ENCODE peak calls at places on chromosome 1, in eight cellular contexts. Q is OCI-LY7, T is uterus, R is AG09309, P is AG09319, X is fibroblast of lung, C is hepatocyte, G is A549. W is an unnamed sample.
A peak's percentile ranks its signal among the peaks of the same experiment; 100 is the strongest.

GRCh38 chr1:191963286-191963685 is 195.0 kb upstream of the RGS18 start:
- DNase-seq in G (no peak), X (peak; percentile 77), T (no peak), C (no peak), R (no peak), Q (no peak), P (no peak), W (peak; percentile 0)

GRCh38 chr1:156926175-156926574 is 5.7 kb downstream of the LRRC71 start:
- DNase-seq in T (no peak), Q (no peak), C (peak; percentile 40), X (peak; percentile 81), R (no peak), G (peak; percentile 27), P (no peak), W (peak; percentile 63)

GRCh38 chr1:118717893-118718292 is 270.2 kb downstream of the TBX15 start:
- DNase-seq in X (no peak), R (no peak), G (no peak), P (no peak), Q (no peak), C (no peak), T (no peak), W (no peak)

GRCh38 chr1:47894718-47895393 is 102.3 kb downstream of the TRABD2B start:
- DNase-seq in T (no peak), X (no peak), Q (no peak), C (peak; percentile 44), G (peak; percentile 54), P (no peak), R (no peak), W (peak; percentile 86)

GRCh38 chr1:106254748-106255147 is 801.7 kb upstream of the PRMT6 start:
- DNase-seq in T (no peak), C (no peak), X (peak; percentile 4), R (no peak), G (no peak), Q (no peak), P (no peak), W (peak; percentile 87)

GRCh38 chr1:165891461-165891860 is 64.0 kb downstream of the UCK2 start:
- DNase-seq in R (no peak), G (no peak), T (no peak), X (peak; percentile 68), C (no peak), P (no peak), Q (no peak), W (no peak)

GRCh38 chr1:46466477-46467182 is 23.0 kb upstream of the DMBX1 start:
- DNase-seq in X (peak; percentile 31), C (peak; percentile 35), R (no peak), P (no peak), T (no peak), G (no peak), Q (no peak), W (no peak)

GRCh38 chr1:77536813-77537212 is 145.6 kb downstream of the ZZZ3 start:
- DNase-seq in T (no peak), R (peak; percentile 95), G (peak; percentile 36), X (peak; percentile 98), P (peak; percentile 86), C (no peak), Q (no peak), W (peak; percentile 93)

GRCh38 chr1:219385786-219386427 is 212.2 kb downstream of the LYPLAL1 start:
- DNase-seq in P (no peak), X (peak; percentile 65), G (peak; percentile 65), Q (peak; percentile 39), T (peak; percentile 21), C (peak; percentile 66), R (no peak), W (peak; percentile 56)

GRCh38 chr1:84939151-84939550 is 46.1 kb upstream of the LPAR3 start:
- DNase-seq in Q (no peak), P (no peak), G (no peak), C (no peak), T (no peak), X (peak; percentile 58), R (no peak), W (no peak)

GRCh38 chr1:215201301-215201700 is 118.8 kb downstream of the KCNK2 start:
- DNase-seq in C (no peak), P (no peak), R (no peak), G (no peak), T (no peak), X (no peak), Q (no peak), W (no peak)

GRCh38 chr1:200909757-200910239 is 15.1 kb downstream of the INAVA start:
- DNase-seq in Q (no peak), G (no peak), R (no peak), P (no peak), X (no peak), T (no peak), C (no peak), W (no peak)

GRCh38 chr1:230431517-230431916 is 5.4 kb upstream of the PGBD5 start:
- DNase-seq in P (no peak), C (no peak), R (no peak), G (no peak), Q (no peak), X (no peak), T (no peak), W (peak; percentile 23)

GRCh38 chr1:230427981-230428380 is 1.8 kb upstream of the PGBD5 start:
- DNase-seq in G (no peak), X (no peak), R (no peak), C (no peak), P (no peak), Q (no peak), T (no peak), W (no peak)

GRCh38 chr1:230430499-230430898 is 4.4 kb upstream of the PGBD5 start:
- DNase-seq in X (no peak), Q (no peak), T (no peak), P (no peak), C (no peak), G (no peak), R (no peak), W (no peak)

GRCh38 chr1:230427477-230427876 is 1.3 kb upstream of the PGBD5 start:
- DNase-seq in X (no peak), G (no peak), Q (no peak), P (no peak), C (no peak), R (no peak), T (no peak), W (no peak)

GRCh38 chr1:230429072-230429735 is 3.1 kb upstream of the PGBD5 start:
- DNase-seq in G (no peak), T (no peak), C (no peak), Q (no peak), P (no peak), X (no peak), R (no peak), W (no peak)
- TF ChIP-seq CTCF in G (no peak), T (no peak), C (no peak), Q (no peak), P (no peak), X (no peak), R (no peak), W (no peak)

DNA sequence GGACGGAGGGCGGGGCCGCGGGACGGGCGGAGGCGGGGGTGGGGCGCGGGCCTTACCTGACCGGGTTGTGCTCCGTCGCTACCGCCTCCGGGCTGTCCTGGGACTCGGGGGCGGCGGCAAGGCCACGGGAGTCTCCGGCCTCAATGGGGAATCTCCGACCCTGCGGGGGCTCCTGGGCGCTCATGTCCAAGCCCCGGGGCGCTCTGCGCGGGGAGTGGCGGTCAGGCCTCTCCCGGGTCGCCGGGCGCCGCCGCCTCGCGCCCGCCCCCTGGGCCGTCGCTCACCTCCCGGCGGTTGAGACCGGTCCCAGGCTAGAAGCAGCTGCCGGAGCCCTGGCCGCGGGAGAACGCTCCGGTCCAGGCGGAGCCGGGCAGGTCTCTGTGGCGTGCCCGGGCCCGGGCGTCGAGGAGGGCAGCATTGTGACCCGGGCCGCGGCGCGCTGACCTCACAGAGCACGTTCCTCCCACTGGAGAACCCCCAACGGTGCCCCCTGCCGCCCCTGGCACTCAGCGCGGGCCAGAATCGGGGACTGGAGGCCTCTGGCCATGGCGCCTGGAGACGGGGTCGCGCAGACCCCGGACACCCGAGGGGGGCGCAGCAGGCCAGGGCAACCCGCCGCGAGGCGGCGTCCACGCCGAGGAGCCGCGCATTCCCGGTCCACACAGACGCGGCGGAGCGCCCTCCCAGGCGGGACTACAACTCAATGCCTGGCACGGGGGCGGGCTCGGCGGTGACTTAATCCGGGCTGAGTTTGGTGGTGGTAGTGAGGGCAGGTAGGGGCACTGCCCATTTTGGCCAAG is 411 bp downstream of the FAM229A start:
- DNase-seq in G (no peak), R (no peak), Q (no peak), T (peak; percentile 64), X (peak; percentile 46), C (peak; percentile 73), P (no peak), W (peak; percentile 17)
- TF ChIP-seq CTCF in G (no peak), R (peak; percentile 32), Q (no peak), T (peak; percentile 57), X (peak; percentile 30), C (peak; percentile 51), P (peak; percentile 21), W (peak; percentile 60)

DNA sequence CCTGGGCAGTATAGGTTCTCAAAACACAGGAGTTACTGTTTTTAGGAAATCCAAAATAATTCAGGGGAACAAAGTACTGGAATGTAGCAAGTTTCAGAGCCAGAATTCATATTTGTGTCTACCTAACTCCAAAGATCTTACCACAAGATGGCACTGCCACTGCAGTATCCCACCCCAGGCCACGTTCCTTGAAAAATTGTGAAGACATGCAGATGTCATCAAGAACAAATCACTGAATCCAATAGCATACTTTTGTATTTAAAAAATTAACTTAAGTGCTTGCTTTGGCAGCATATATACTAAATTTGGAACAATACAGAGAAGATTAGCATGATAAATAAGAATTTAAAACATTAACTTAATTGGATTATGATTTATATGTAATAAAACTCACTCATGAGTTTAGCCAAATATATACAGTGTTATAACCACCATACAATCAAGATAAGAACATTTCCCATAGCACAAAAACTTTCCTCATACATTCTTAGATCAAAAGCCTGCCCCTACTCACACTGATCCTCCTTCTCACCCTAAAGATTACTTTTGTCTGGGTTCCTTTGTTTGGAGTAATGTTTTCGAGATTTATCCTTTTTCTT is 209.9 kb downstream of the FAF1 start:
- DNase-seq in X (peak; percentile 32), G (peak; percentile 53), C (peak; percentile 13), P (no peak), Q (peak; percentile 35), R (no peak), T (no peak), W (peak; percentile 43)
- TF ChIP-seq CTCF in X (peak; percentile 64), G (peak; percentile 60), C (peak; percentile 37), P (peak; percentile 48), Q (peak; percentile 83), R (peak; percentile 65), T (no peak), W (peak; percentile 41)

GRCh38 chr1:18949689-18950414 is 6.6 kb downstream of the IFFO2 start:
- DNase-seq in G (peak; percentile 51), X (peak; percentile 72), C (no peak), P (no peak), T (no peak), Q (no peak), R (no peak), W (no peak)

GRCh38 chr1:18951416-18951815 is 5.1 kb downstream of the IFFO2 start:
- DNase-seq in P (no peak), G (no peak), T (no peak), Q (peak; percentile 10), X (no peak), R (no peak), C (no peak), W (no peak)

GRCh38 chr1:18948913-18949688 is 7.4 kb downstream of the IFFO2 start:
- DNase-seq in X (peak; percentile 91), T (peak; percentile 68), G (peak; percentile 56), P (no peak), C (peak; percentile 74), Q (no peak), R (no peak), W (no peak)

GRCh38 chr1:18951818-18952391 is 4.6 kb downstream of the IFFO2 start:
- DNase-seq in C (no peak), R (no peak), X (no peak), Q (no peak), P (no peak), T (no peak), G (no peak), W (no peak)

GRCh38 chr1:18950415-18951026 is 6.0 kb downstream of the IFFO2 start:
- DNase-seq in T (no peak), X (no peak), G (no peak), P (no peak), C (no peak), R (no peak), Q (no peak), W (no peak)
- TF ChIP-seq CTCF in T (no peak), X (no peak), G (no peak), P (no peak), C (no peak), R (no peak), Q (no peak), W (no peak)

W was measured in bronchial epithelial cell.